ENCODE peak calls at places on chromosomes 13 and 19, in eight cellular contexts. J is ovary, G is A549, I is heart left ventricle, W is NB4, F is body of pancreas, K is right lobe of liver, S is IMR-90. U is an unnamed sample.

GRCh38 chr13:23610966-23611486 is 40.8 kb downstream of the TNFRSF19 start:
- DNase-seq in J (no peak), G (no peak), I (peak; percentile 48), W (no peak), F (no peak), K (no peak), S (peak; percentile 53), U (no peak)

GRCh38 chr19:56687036-56687435 is 15.5 kb upstream of the ZNF835 start:
- DNase-seq in J (no peak), G (no peak), I (no peak), W (no peak), F (no peak), K (no peak), S (no peak), U (no peak)

GRCh38 chr13:26996965-26997752 is 174.5 kb downstream of the USP12 start:
- DNase-seq in J (no peak), G (no peak), I (no peak), W (peak; percentile 98), F (no peak), K (no peak), S (no peak), U (no peak)

GRCh38 chr13:47798906-47799305 is 202.2 kb downstream of the SUCLA2 start:
- DNase-seq in J (no peak), G (no peak), I (no peak), W (peak; percentile 44), F (no peak), K (no peak), S (peak; percentile 21), U (no peak)

GRCh38 chr13:49681837-49682236 is 9.4 kb downstream of the EBPL start:
- DNase-seq in J (no peak), G (no peak), I (no peak), W (no peak), F (no peak), K (no peak), S (peak; percentile 55), U (peak; percentile 37)

GRCh38 chr19:57813919-57814504 is 701 bp downstream of the ZNF552 start:
- DNase-seq in J (no peak), G (peak; percentile 17), I (no peak), W (peak; percentile 4), F (no peak), K (peak; percentile 41), S (no peak), U (no peak)

GRCh38 chr19:48928164-48929005 is 5.1 kb upstream of the DHDH start:
- DNase-seq in J (no peak), G (no peak), I (no peak), W (no peak), F (no peak), K (no peak), S (peak; percentile 58), U (no peak)

GRCh38 chr13:27113436-27113835 is 58.2 kb downstream of the USP12 start:
- DNase-seq in J (no peak), G (no peak), I (no peak), W (no peak), F (no peak), K (no peak), S (no peak), U (no peak)

GRCh38 chr13:106230450-106230849 is 305.0 kb downstream of the EFNB2 start:
- DNase-seq in J (no peak), G (peak; percentile 3), I (no peak), W (no peak), F (no peak), K (no peak), S (peak; percentile 83), U (no peak)

GRCh38 chr19:31444931-31445330 is 95.7 kb upstream of the TSHZ3 start:
- DNase-seq in J (no peak), G (no peak), I (no peak), W (no peak), F (no peak), K (no peak), S (no peak), U (no peak)

GRCh38 chr13:113948034-113948742 is 25.7 kb downstream of the C13orf46 start:
- DNase-seq in J (no peak), G (no peak), I (no peak), W (peak; percentile 59), F (no peak), K (no peak), S (no peak), U (no peak)

GRCh38 chr13:65292488-65292901 is 1937.6 kb downstream of the PCDH9 start:
- DNase-seq in J (no peak), G (peak; percentile 29), I (no peak), W (no peak), F (no peak), K (no peak), S (peak; percentile 86), U (no peak)

GRCh38 chr13:97222934-97223710 is 989 bp downstream of the MBNL2 start:
- DNase-seq in J (no peak), G (no peak), I (no peak), W (no peak), F (no peak), K (no peak), S (no peak), U (no peak)

GRCh38 chr13:70604448-70604847 is 496.2 kb upstream of the KLHL1 start:
- DNase-seq in J (no peak), G (no peak), I (no peak), W (no peak), F (peak; percentile 23), K (no peak), S (no peak), U (no peak)

GRCh38 chr13:52879950-52880650 is 31.7 kb upstream of the PCDH8 start:
- DNase-seq in J (peak; percentile 15), G (no peak), I (no peak), W (no peak), F (no peak), K (no peak), S (no peak), U (no peak)

GRCh38 chr13:41813426-41813825 is 147.5 kb downstream of the VWA8 start:
- DNase-seq in J (no peak), G (no peak), I (no peak), W (no peak), F (no peak), K (no peak), S (peak; percentile 66), U (no peak)

GRCh38 chr19:57348136-57348535 is 2.9 kb upstream of the ZNF304 start:
- DNase-seq in J (no peak), G (no peak), I (no peak), W (no peak), F (no peak), K (no peak), S (peak; percentile 55), U (no peak)

GRCh38 chr13:27921961-27922910 is 2.4 kb downstream of the PDX1 start:
- DNase-seq in J (no peak), G (no peak), I (no peak), W (peak; percentile 16), F (no peak), K (no peak), S (no peak), U (no peak)

GRCh38 chr19:31483226-31483857 is 134.1 kb upstream of the TSHZ3 start:
- DNase-seq in J (no peak), G (no peak), I (no peak), W (no peak), F (no peak), K (no peak), S (no peak), U (no peak)

GRCh38 chr19:17202249-17202648 is 12.9 kb upstream of the USE1 start:
- DNase-seq in J (no peak), G (peak; percentile 40), I (no peak), W (no peak), F (no peak), K (no peak), S (no peak), U (no peak)
- H3K4me3 ChIP-seq in J (no peak overlapping the region), G (no peak overlapping the region), I (no peak overlapping the region), W (no peak overlapping the region), F (no peak overlapping the region), K (no peak overlapping the region), S (no peak overlapping the region), U (no peak overlapping the region)

GRCh38 chr19:47483800-47484690 is at the start of gene KPTN:
- DNase-seq in J (peak; percentile 90), G (peak; percentile 96), I (peak; percentile 89), W (peak; percentile 100), F (peak; percentile 90), K (peak; percentile 87), S (peak; percentile 90), U (no peak)
- TF ChIP-seq POLR2A in J (peak; percentile 29), G (peak; percentile 88), I (peak; percentile 26), W (peak; percentile 85), F (no peak), K (peak; percentile 56), S (peak; percentile 77), U (no peak)

GRCh38 chr19:2487780-2488330 is 11.9 kb downstream of the GADD45B start:
- DNase-seq in J (no peak), G (no peak), I (no peak), W (peak; percentile 66), F (no peak), K (no peak), S (no peak), U (no peak)

GRCh38 chr19:2488405-2488941 is 12.5 kb downstream of the GADD45B start:
- DNase-seq in J (no peak), G (no peak), I (no peak), W (peak; percentile 15), F (no peak), K (peak; percentile 68), S (no peak), U (no peak)

GRCh38 chr19:2487090-2487489 is 11.2 kb downstream of the GADD45B start:
- DNase-seq in J (no peak), G (no peak), I (no peak), W (no peak), F (no peak), K (no peak), S (no peak), U (no peak)

GRCh38 chr19:2490659-2491058 is 14.7 kb downstream of the GADD45B start:
- DNase-seq in J (no peak), G (no peak), I (no peak), W (no peak), F (no peak), K (no peak), S (no peak), U (no peak)

DNA sequence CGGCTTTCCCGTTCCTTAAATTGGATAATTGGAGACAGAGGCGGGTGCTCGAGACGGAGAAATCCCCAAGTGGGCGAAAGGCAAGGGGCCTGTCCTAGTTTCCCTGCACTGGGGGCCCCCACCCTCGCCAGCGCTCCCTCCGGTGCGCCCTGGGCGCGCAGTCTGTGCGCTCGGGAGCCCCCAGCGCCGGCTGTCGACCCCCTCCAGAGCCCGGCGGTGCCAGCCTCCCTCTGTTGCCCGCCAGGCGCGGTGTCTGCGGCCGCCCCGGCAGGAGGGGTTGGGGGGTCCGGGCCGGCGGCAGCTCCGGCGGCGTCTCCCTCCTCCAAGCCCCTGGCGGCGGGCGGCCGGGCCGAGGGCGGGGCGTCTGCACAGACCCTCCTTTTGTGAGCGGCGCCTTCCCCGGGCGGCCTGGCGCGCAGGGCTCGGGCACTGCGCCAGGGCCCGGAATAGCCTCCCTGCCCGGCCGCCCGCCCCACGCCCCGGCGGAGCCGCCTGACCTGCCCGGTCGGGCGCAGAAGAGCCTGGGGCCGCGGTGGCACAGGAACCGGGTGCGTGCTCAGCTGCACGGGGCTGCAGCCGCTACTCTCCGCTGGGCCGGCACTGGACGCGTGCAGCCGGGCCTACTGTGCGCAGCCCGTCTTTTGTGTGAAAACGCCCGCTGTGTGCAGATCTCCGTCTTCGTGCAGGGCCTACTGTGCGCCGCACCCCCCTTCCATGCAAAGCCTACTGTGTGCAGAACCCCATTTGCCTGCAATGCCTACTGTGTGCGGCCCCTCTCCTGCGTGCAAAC is 13.2 kb downstream of the GADD45B start:
- DNase-seq in J (peak; percentile 53), G (peak; percentile 53), I (peak; percentile 65), W (peak; percentile 64), F (peak; percentile 81), K (peak; percentile 79), S (no peak), U (no peak)
- H3K4me3 ChIP-seq in J (peak overlapping the region; percentile 37), G (peak overlapping the region; percentile 22), I (peak overlapping the region; percentile 52), W (no peak overlapping the region), F (no peak overlapping the region), K (peak overlapping the region; percentile 45), S (peak overlapping the region; percentile 12), U (peak overlapping the region; percentile 46)

GRCh38 chr13:110561335-110562033 is at the start of gene RAB20:
- DNase-seq in J (peak; percentile 88), G (peak; percentile 50), I (peak; percentile 92), W (peak; percentile 96), F (peak; percentile 91), K (peak; percentile 96), S (peak; percentile 76), U (no peak)
- TF ChIP-seq POLR2A in J (peak; percentile 22), G (no peak), I (peak; percentile 46), W (peak; percentile 49), F (peak; percentile 66), K (peak; percentile 79), S (no peak), U (no peak)

U was measured in vagina.